ENCODE peak calls at places on chromosome 11, in four cellular contexts. H is HFFc6, Z is NB4, Q is transverse colon. W is an unnamed sample.

GRCh38 chr11:78560826-78561484 is 13.7 kb downstream of the NARS2 start:
- DNase-seq in H (no peak), Z (peak), Q (no peak), W (no peak)

GRCh38 chr11:61828629-61829407 is 718 bp downstream of the FADS2 start:
- DNase-seq in H (no peak), Z (peak), Q (no peak), W (no peak)

GRCh38 chr11:5368502-5369043 is 15.0 kb upstream of the OR51M1 start:
- DNase-seq in H (no peak), Z (no peak), Q (no peak), W (no peak)

GRCh38 chr11:16604784-16605439 is 133.5 kb upstream of the C11orf58 start:
- DNase-seq in H (peak), Z (peak), Q (peak), W (peak)

GRCh38 chr11:76688146-76688545 is 17.6 kb upstream of the LRRC32 start:
- DNase-seq in H (no peak), Z (no peak), Q (no peak), W (no peak)

GRCh38 chr11:86949995-86950993 is 4.9 kb downstream of the FZD4 start:
- DNase-seq in H (peak), Z (no peak), Q (no peak), W (no peak)

GRCh38 chr11:73139476-73140198 is 2.5 kb downstream of the FCHSD2 start:
- DNase-seq in H (peak), Z (no peak), Q (no peak), W (no peak)

GRCh38 chr11:63829823-63830489 is 9.0 kb upstream of the MARK2 start:
- DNase-seq in H (peak), Z (peak), Q (no peak), W (peak)

GRCh38 chr11:92867913-92868619 is 101.4 kb upstream of the MTNR1B start:
- DNase-seq in H (no peak), Z (no peak), Q (no peak), W (no peak)

GRCh38 chr11:86477495-86478155 is 102.9 kb downstream of the CCDC81 start:
- DNase-seq in H (peak), Z (no peak), Q (no peak), W (no peak)

GRCh38 chr11:104907521-104908185 is 9.4 kb upstream of the CASP12 start:
- DNase-seq in H (peak), Z (no peak), Q (no peak), W (no peak)

GRCh38 chr11:75400110-75400865 is 970 bp downstream of the RPS3 start:
- DNase-seq in H (no peak), Z (peak), Q (no peak), W (no peak)

GRCh38 chr11:65560555-65561418 is 2.6 kb upstream of the LTBP3 start:
- DNase-seq in H (no peak), Z (no peak), Q (peak), W (no peak)

GRCh38 chr11:121534131-121535093 is 81.6 kb upstream of the SORL1-AS1 start:
- DNase-seq in H (peak), Z (no peak), Q (no peak), W (no peak)

GRCh38 chr11:40293655-40294342 is 1165.7 kb downstream of the LRRC4C start:
- DNase-seq in H (peak), Z (peak), Q (peak), W (peak)

GRCh38 chr11:62770778-62771143 is 435 bp upstream of the TAF6L start:
- DNase-seq in H (no peak), Z (no peak), Q (peak), W (no peak)

GRCh38 chr11:113894421-113894996 is 10.1 kb upstream of the HTR3B start:
- DNase-seq in H (no peak), Z (peak), Q (no peak), W (no peak)

GRCh38 chr11:58905716-58906547 is 33.4 kb upstream of the GLYATL1 start:
- DNase-seq in H (peak), Z (no peak), Q (peak), W (peak)

GRCh38 chr11:62477927-62478326 is 59.1 kb downstream of the SCGB1A1 start:
- DNase-seq in H (no peak), Z (no peak), Q (no peak), W (no peak)

GRCh38 chr11:96318850-96319249 is 24.1 kb downstream of the MAML2 start:
- DNase-seq in H (no peak), Z (no peak), Q (no peak), W (no peak)

GRCh38 chr11:102643941-102644340 is 18.8 kb upstream of the MMP20 start:
- DNase-seq in H (no peak), Z (no peak), Q (no peak), W (no peak)

GRCh38 chr11:6196396-6196795 is 2.6 kb upstream of the OR52W1 start:
- DNase-seq in H (no peak), Z (peak), Q (no peak), W (no peak)

GRCh38 chr11:118010738-118011461 is 24.7 kb downstream of the IL10RA start:
- DNase-seq in H (no peak), Z (peak), Q (peak), W (no peak)

GRCh38 chr11:17986007-17986710 is 26.7 kb downstream of the SERGEF start:
- DNase-seq in H (peak), Z (no peak), Q (no peak), W (no peak)

GRCh38 chr11:13462311-13462927 is 603 bp downstream of the BTBD10 start:
- DNase-seq in H (peak), Z (peak), Q (peak), W (peak)

GRCh38 chr11:126211236-126212088 is at the start of the genes FAM118B and RPUSD4:
- DNase-seq in H (peak), Z (peak), Q (peak), W (peak)
- TF ChIP-seq CTCF in H (no peak), Z (no peak), Q (no peak), W (no peak)

DNA sequence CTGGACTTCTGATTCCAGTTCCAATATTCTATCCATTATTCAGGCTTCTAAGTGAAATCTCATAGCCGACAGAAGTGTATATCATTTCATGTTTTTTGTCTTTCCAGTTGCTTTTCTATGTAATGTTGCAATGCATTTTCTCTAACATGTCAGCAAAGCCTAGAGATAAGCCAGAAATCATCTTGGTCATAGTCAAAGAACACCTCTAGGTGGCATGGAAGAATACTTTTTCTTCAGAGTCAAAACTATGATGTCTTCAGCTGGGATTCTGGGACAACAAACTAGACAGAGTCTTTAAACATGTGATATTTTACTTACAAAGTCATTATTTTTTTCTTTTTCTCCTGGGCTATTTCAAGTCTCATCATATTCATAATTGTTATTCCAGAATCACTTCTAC is 4.4 kb downstream of the GAS2 start:
- DNase-seq in H (no peak), Z (peak), Q (no peak), W (no peak)
- TF ChIP-seq CTCF in H (no peak), Z (no peak), Q (peak), W (no peak)

GRCh38 chr11:135027461-135027860 is 615.4 kb upstream of the B3GAT1 start:
- DNase-seq in H (no peak), Z (peak), Q (peak), W (no peak)

GRCh38 chr11:135022430-135022829 is 610.4 kb upstream of the B3GAT1 start:
- DNase-seq in H (no peak), Z (no peak), Q (no peak), W (no peak)

GRCh38 chr11:135019343-135019742 is 607.3 kb upstream of the B3GAT1 start:
- DNase-seq in H (no peak), Z (no peak), Q (no peak), W (no peak)

DNA sequence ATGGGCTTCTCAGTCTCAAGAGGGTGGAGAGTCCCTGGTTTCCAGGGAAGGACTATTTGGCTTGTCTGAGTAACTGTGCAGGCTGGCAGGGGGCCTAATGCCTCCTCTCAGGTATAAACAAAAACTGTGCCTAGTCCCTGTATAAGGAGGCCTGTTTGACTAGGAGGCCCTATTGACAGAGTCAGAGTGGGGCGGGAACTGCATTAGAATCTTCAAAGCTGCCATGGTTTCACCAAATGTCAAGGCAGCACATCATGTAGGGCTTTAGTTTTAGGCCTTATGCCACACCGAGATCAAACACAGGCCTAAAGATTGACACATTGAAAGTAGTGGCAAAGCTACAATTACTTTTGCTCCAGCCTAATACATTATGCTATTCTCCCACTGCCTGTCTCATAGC is 611.5 kb upstream of the B3GAT1 start:
- DNase-seq in H (no peak), Z (no peak), Q (no peak), W (no peak)
- TF ChIP-seq CTCF in H (no peak), Z (no peak), Q (no peak), W (no peak)

GRCh38 chr11:116357769-116358544 is 414.8 kb downstream of the BUD13 start:
- DNase-seq in H (no peak), Z (peak), Q (peak), W (no peak)
- TF ChIP-seq CTCF in H (no peak), Z (peak), Q (peak), W (no peak)

DNA sequence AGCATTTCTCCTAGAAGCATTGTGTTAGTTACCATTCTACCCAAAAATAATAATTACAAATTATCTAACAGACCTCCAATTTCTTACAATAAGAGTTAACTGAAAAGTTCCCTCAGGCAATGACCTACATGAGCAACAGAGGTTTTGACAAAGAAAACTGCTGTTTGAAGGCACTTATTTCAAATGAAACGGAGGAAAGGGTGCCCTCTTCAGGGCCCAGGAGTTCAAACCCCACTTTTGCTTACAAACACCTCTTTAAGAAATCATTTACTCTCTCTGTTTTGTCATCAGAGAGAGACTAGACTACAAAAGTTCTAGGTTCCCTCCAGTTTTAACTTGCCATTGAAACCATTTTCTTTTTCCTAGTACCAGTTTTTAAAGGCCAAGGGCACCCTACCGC is 56.7 kb downstream of the AMBRA1 start:
- DNase-seq in H (peak), Z (peak), Q (no peak), W (no peak)
- TF ChIP-seq CTCF in H (no peak), Z (peak), Q (no peak), W (no peak)

GRCh38 chr11:128802358-128802981 is 64.6 kb downstream of the KCNJ1 start:
- DNase-seq in H (peak), Z (no peak), Q (no peak), W (peak)
- TF ChIP-seq CTCF in H (peak), Z (no peak), Q (peak), W (no peak)

DNA sequence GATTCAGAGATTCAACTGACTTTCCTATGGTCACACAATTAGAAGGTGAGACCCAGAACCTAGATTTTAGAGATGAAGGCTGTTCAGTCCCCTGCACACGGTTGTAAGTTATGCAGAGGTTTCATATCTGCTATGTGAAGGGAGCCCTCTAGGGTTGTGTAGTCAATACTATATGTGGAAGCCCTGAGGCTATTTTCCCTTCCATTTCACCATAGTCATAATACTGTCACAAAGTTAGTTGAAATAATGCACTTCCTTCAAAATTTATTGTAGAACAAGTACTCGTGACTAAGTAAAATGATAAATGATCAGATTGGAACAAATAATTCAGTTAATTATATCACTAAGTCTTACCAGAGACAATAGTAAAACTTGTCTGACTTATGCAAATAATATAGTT is 48.8 kb downstream of the ENDOD1 start:
- DNase-seq in H (peak), Z (no peak), Q (no peak), W (no peak)
- TF ChIP-seq CTCF in H (peak), Z (peak), Q (peak), W (no peak)

DNA sequence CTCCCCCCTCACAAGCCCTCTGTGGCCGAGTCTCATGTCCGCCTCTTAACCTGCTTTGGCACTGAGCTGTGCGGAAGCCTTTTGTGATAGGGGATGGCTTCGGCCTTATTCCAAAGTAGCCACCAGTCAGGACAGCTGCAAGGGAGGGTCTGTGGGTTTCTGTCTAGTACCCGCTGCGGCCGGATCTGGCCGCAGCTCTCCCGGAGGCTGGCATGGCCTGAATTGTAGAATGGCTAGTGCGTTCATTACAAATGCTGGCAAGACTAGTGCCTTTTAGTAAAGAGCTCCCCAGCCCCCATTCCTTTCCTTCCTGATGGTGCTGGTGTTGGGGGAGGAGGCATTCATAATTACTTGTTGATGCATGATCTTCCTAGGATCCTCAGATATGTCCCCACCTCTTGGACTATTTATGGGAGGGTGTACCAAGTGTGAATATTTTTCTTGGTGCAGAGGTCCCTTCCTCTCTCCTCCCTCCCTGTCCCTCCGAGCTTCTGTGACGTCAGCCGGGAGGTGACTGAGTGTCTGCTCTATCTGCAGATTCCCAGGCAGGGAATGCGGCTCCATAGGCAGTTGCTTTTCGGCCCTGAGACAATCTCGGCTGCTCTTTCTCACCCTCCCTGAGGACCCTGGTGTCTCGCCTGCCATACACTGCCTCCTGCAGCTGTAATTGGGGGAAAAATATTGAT is 108.7 kb upstream of the E2F8 start:
- DNase-seq in H (no peak), Z (no peak), Q (no peak), W (no peak)
- TF ChIP-seq CTCF in H (no peak), Z (no peak), Q (no peak), W (no peak)

W was measured in Calu3.